ENCODE peak calls at places on chromosome 1, in four cellular contexts. H, I, M and F are unnamed samples.

GRCh38 chr1:32273389-32274208 is 18.3 kb upstream of the HDAC1 start:
- DNase-seq in I (no peak), H (no peak), M (no peak), F (no peak)

GRCh38 chr1:178134061-178134460 is 40.2 kb downstream of the RASAL2 start:
- DNase-seq in H (no peak), I (no peak), M (no peak), F (no peak)

GRCh38 chr1:109312978-109313775 is 6.4 kb upstream of the MYBPHL start:
- DNase-seq in I (no peak), M (no peak), H (no peak), F (no peak)

GRCh38 chr1:61344711-61345110 is 262.4 kb downstream of the NFIA start:
- DNase-seq in I (no peak), H (no peak), M (no peak), F (no peak)

GRCh38 chr1:219380463-219380862 is 206.8 kb downstream of the LYPLAL1 start:
- DNase-seq in M (no peak), H (no peak), I (no peak), F (no peak)

GRCh38 chr1:227903061-227903521 is 44.6 kb downstream of the WNT9A start:
- DNase-seq in I (no peak), H (peak; percentile 12), M (no peak), F (peak; percentile 17)

GRCh38 chr1:186418503-186418902 is 42.4 kb downstream of the PDC start:
- DNase-seq in H (no peak), M (no peak), I (peak; percentile 50), F (no peak)

GRCh38 chr1:87104945-87105344 is 190.5 kb downstream of the HS2ST1 start:
- DNase-seq in H (no peak), M (no peak), I (no peak), F (no peak)